ENCODE peak calls at places on chromosomes 3 and 15, in four cellular contexts. N is progenitor cell of endocrine pancreas, Z is MM.1S, J is fibroblast of the aortic adventitia. K is an unnamed sample.

GRCh38 chr3:27293954-27294353 is 75.2 kb downstream of the NEK10 start:
- DNase-seq in N (no peak), J (peak; percentile 8), Z (no peak), K (peak; percentile 60)

GRCh38 chr15:69604050-69604378 is 151.4 kb downstream of the RPLP1 start:
- DNase-seq in Z (no peak), N (no peak), J (no peak), K (no peak)

GRCh38 chr3:134647902-134648760 is 2.7 kb downstream of the KY start:
- DNase-seq in J (no peak), Z (no peak), N (peak; percentile 8), K (no peak)

GRCh38 chr3:101281616-101282015 is 38.8 kb downstream of the IMPG2 start:
- DNase-seq in N (no peak), J (no peak), Z (no peak), K (no peak)

GRCh38 chr3:159280792-159281191 is 478.9 kb downstream of the MFSD1 start:
- DNase-seq in Z (no peak), N (no peak), J (no peak), K (no peak)

GRCh38 chr3:17639257-17639656 is 103.2 kb downstream of the TBC1D5 start:
- DNase-seq in N (no peak), Z (no peak), J (peak; percentile 80), K (peak; percentile 60)

GRCh38 chr3:71421820-71422566 is 161.5 kb downstream of the FOXP1 start:
- DNase-seq in J (no peak), N (no peak), Z (peak; percentile 90), K (no peak)

GRCh38 chr15:80581976-80582375 is 113.1 kb upstream of the ABHD17C start:
- DNase-seq in N (no peak), J (peak; percentile 27), Z (no peak), K (no peak)

GRCh38 chr3:58459160-58459559 is 25.5 kb upstream of the PDHB start:
- DNase-seq in N (no peak), Z (no peak), J (no peak), K (no peak)

GRCh38 chr15:76346666-76347506 is 10.3 kb downstream of the ISL2 start:
- DNase-seq in Z (no peak), J (peak; percentile 51), N (peak; percentile 28), K (peak; percentile 36)

GRCh38 chr3:14787630-14788029 is 31.1 kb upstream of the FGD5 start:
- DNase-seq in Z (no peak), J (no peak), N (no peak), K (no peak)

GRCh38 chr3:52030725-52031330 is 25.5 kb downstream of the DUSP7 start:
- DNase-seq in J (no peak), N (no peak), Z (no peak), K (no peak)

GRCh38 chr3:195441476-195441970 is 1.3 kb downstream of the ACAP2 start:
- DNase-seq in J (peak; percentile 28), Z (peak; percentile 37), N (no peak), K (no peak)

GRCh38 chr3:128006471-128007424 is 45.5 kb upstream of the SEC61A1 start:
- DNase-seq in Z (no peak), N (no peak), J (peak; percentile 16), K (no peak)

GRCh38 chr3:128014548-128014947 is 37.7 kb upstream of the SEC61A1 start:
- DNase-seq in N (no peak), Z (no peak), J (no peak), K (no peak)

GRCh38 chr3:128012050-128012449 is 40.2 kb upstream of the SEC61A1 start:
- DNase-seq in Z (no peak), J (no peak), N (no peak), K (no peak)

GRCh38 chr3:128009952-128010846 is 42.0 kb upstream of the SEC61A1 start:
- DNase-seq in Z (no peak), J (peak; percentile 97), N (no peak), K (peak; percentile 92)

GRCh38 chr3:128011140-128011539 is 41.1 kb upstream of the SEC61A1 start:
- DNase-seq in N (peak; percentile 49), J (peak; percentile 46), Z (no peak), K (peak; percentile 53)
- TF ChIP-seq CTCF in N (peak; percentile 67), J (peak; percentile 47), Z (no peak), K (peak; percentile 57)

GRCh38 chr3:45830121-45830520 is 11.8 kb downstream of the LZTFL1 start:
- DNase-seq in Z (no peak), N (no peak), J (no peak), K (no peak)

GRCh38 chr3:45826908-45827307 is 15.0 kb downstream of the LZTFL1 start:
- DNase-seq in J (no peak), Z (no peak), N (no peak), K (no peak)

GRCh38 chr3:45838466-45838865 is 3.5 kb downstream of the LZTFL1 start:
- DNase-seq in J (no peak), N (no peak), Z (no peak), K (no peak)

GRCh38 chr3:45832691-45833090 is 9.2 kb downstream of the LZTFL1 start:
- DNase-seq in Z (no peak), N (no peak), J (peak; percentile 28), K (peak; percentile 25)
- TF ChIP-seq CTCF in Z (peak; percentile 37), N (peak; percentile 52), J (peak; percentile 28), K (peak; percentile 3)

DNA sequence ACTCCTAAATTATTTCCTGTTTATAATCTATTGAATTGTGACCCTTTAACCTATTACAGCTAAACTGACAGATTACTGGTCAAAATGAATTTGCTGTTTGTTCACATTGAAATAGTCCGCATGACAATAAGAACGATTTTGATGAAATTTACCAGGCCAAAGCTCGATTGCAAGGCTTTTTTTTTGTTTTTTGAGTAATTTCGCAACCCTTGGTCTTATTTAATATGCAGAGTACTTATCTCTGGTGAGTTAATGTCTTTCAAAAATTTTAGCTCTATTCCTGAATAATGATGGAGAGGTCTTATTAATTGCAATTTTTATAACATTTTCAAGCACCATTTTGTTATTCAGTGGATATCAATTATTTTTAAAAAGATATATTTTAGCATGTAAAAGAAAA is 362.4 kb downstream of the OTOL1 start:
- DNase-seq in Z (no peak), J (no peak), N (no peak), K (no peak)
- TF ChIP-seq CTCF in Z (no peak), J (no peak), N (no peak), K (no peak)

GRCh38 chr3:176937994-176938393 is 259.3 kb downstream of the TBL1XR1 start:
- DNase-seq in J (no peak), N (no peak), Z (no peak), K (no peak)

GRCh38 chr3:176935524-176935923 is 261.8 kb downstream of the TBL1XR1 start:
- DNase-seq in J (no peak), Z (no peak), N (no peak), K (no peak)

GRCh38 chr3:176937546-176937945 is 259.7 kb downstream of the TBL1XR1 start:
- DNase-seq in N (no peak), J (peak; percentile 13), Z (no peak), K (no peak)

GRCh38 chr3:176941674-176942073 is 255.6 kb downstream of the TBL1XR1 start:
- DNase-seq in N (no peak), Z (no peak), J (peak; percentile 11), K (no peak)

GRCh38 chr3:176939022-176939817 is 258.1 kb downstream of the TBL1XR1 start:
- DNase-seq in J (peak; percentile 91), Z (peak; percentile 84), N (peak; percentile 11), K (peak; percentile 79)
- TF ChIP-seq CTCF in J (peak; percentile 75), Z (peak; percentile 89), N (peak; percentile 90), K (peak; percentile 75)